ENCODE peak calls at places on chromosome 15, in seven cellular contexts. One of them, this sample, is unnamed.
A peak's percentile ranks its signal among the peaks of the same experiment; 100 is the strongest.

GRCh38 chr15:82597815-82598214 is 49.3 kb downstream of the CPEB1 start:
- DNase-seq in amniotic stem cell: no peak
- DNase-seq in central memory CD4-positive, alpha-beta T cell: no peak
- DNase-seq in ovary: no peak
- DNase-seq in mesendoderm: no peak
- DNase-seq in LNCaP clone FGC: peak; percentile 54
- DNase-seq in cardiac fibroblast: no peak
- DNase-seq in this sample: no peak

GRCh38 chr15:28984421-28985375 is 98.9 kb downstream of the APBA2 start:
- DNase-seq in amniotic stem cell: no peak
- DNase-seq in central memory CD4-positive, alpha-beta T cell: no peak
- DNase-seq in ovary: peak; percentile 35
- DNase-seq in mesendoderm: peak; percentile 65
- DNase-seq in LNCaP clone FGC: no peak
- DNase-seq in cardiac fibroblast: peak; percentile 60
- DNase-seq in this sample: no peak

GRCh38 chr15:73564255-73564654 is 68.9 kb downstream of the NPTN start:
- DNase-seq in amniotic stem cell: no peak
- DNase-seq in central memory CD4-positive, alpha-beta T cell: no peak
- DNase-seq in ovary: no peak
- DNase-seq in mesendoderm: no peak
- DNase-seq in LNCaP clone FGC: no peak
- DNase-seq in cardiac fibroblast: peak; percentile 49
- DNase-seq in this sample: no peak

GRCh38 chr15:38076806-38077205 is 142.4 kb downstream of the TMCO5A start:
- DNase-seq in amniotic stem cell: no peak
- DNase-seq in central memory CD4-positive, alpha-beta T cell: no peak
- DNase-seq in ovary: no peak
- DNase-seq in mesendoderm: peak; percentile 37
- DNase-seq in LNCaP clone FGC: no peak
- DNase-seq in cardiac fibroblast: no peak
- DNase-seq in this sample: peak; percentile 67

GRCh38 chr15:77901921-77902750 is 175.4 kb downstream of the TBC1D2B start:
- DNase-seq in amniotic stem cell: no peak
- DNase-seq in central memory CD4-positive, alpha-beta T cell: no peak
- DNase-seq in ovary: no peak
- DNase-seq in mesendoderm: peak; percentile 33
- DNase-seq in LNCaP clone FGC: no peak
- DNase-seq in cardiac fibroblast: no peak
- DNase-seq in this sample: peak; percentile 37

GRCh38 chr15:86016750-86017149 is 62.9 kb upstream of the AGBL1 start:
- DNase-seq in amniotic stem cell: no peak
- DNase-seq in central memory CD4-positive, alpha-beta T cell: no peak
- DNase-seq in ovary: no peak
- DNase-seq in mesendoderm: peak; percentile 7
- DNase-seq in LNCaP clone FGC: no peak
- DNase-seq in cardiac fibroblast: no peak
- DNase-seq in this sample: no peak

GRCh38 chr15:75067123-75067854 is 43.9 kb downstream of the PPCDC start:
- DNase-seq in amniotic stem cell: no peak
- DNase-seq in central memory CD4-positive, alpha-beta T cell: peak; percentile 45
- DNase-seq in ovary: no peak
- DNase-seq in mesendoderm: no peak
- DNase-seq in LNCaP clone FGC: no peak
- DNase-seq in cardiac fibroblast: peak; percentile 52
- DNase-seq in this sample: no peak

GRCh38 chr15:47514251-47514652 is 203.1 kb upstream of the SEMA6D start:
- DNase-seq in amniotic stem cell: peak; percentile 20
- DNase-seq in central memory CD4-positive, alpha-beta T cell: no peak
- DNase-seq in ovary: no peak
- DNase-seq in mesendoderm: no peak
- DNase-seq in LNCaP clone FGC: no peak
- DNase-seq in cardiac fibroblast: peak; percentile 57
- DNase-seq in this sample: no peak

GRCh38 chr15:72318408-72318942 is 1.5 kb downstream of the CELF6 start:
- DNase-seq in amniotic stem cell: no peak
- DNase-seq in central memory CD4-positive, alpha-beta T cell: no peak
- DNase-seq in ovary: no peak
- DNase-seq in mesendoderm: no peak
- DNase-seq in LNCaP clone FGC: no peak
- DNase-seq in cardiac fibroblast: no peak
- DNase-seq in this sample: no peak

GRCh38 chr15:52093539-52094502 is 18.8 kb downstream of the BCL2L10 start:
- DNase-seq in amniotic stem cell: peak; percentile 64
- DNase-seq in central memory CD4-positive, alpha-beta T cell: no peak
- DNase-seq in ovary: no peak
- DNase-seq in mesendoderm: no peak
- DNase-seq in LNCaP clone FGC: no peak
- DNase-seq in cardiac fibroblast: peak; percentile 94
- DNase-seq in this sample: no peak

GRCh38 chr15:35491173-35491572 is 54.8 kb downstream of the DPH6 start:
- DNase-seq in amniotic stem cell: no peak
- DNase-seq in central memory CD4-positive, alpha-beta T cell: no peak
- DNase-seq in ovary: no peak
- DNase-seq in mesendoderm: no peak
- DNase-seq in LNCaP clone FGC: no peak
- DNase-seq in cardiac fibroblast: no peak
- DNase-seq in this sample: no peak

GRCh38 chr15:42163947-42164550 is 7.6 kb upstream of the PLA2G4F start:
- DNase-seq in amniotic stem cell: no peak
- DNase-seq in central memory CD4-positive, alpha-beta T cell: no peak
- DNase-seq in ovary: no peak
- DNase-seq in mesendoderm: no peak
- DNase-seq in LNCaP clone FGC: no peak
- DNase-seq in cardiac fibroblast: no peak
- DNase-seq in this sample: no peak

GRCh38 chr15:58355352-58355964 is 76.3 kb upstream of the LIPC start:
- DNase-seq in amniotic stem cell: no peak
- DNase-seq in central memory CD4-positive, alpha-beta T cell: no peak
- DNase-seq in ovary: no peak
- DNase-seq in mesendoderm: no peak
- DNase-seq in LNCaP clone FGC: no peak
- DNase-seq in cardiac fibroblast: no peak
- DNase-seq in this sample: no peak

GRCh38 chr15:69783211-69783610 is 314.5 kb downstream of the TLE3 start:
- DNase-seq in amniotic stem cell: no peak
- DNase-seq in central memory CD4-positive, alpha-beta T cell: no peak
- DNase-seq in ovary: no peak
- DNase-seq in mesendoderm: no peak
- DNase-seq in LNCaP clone FGC: no peak
- DNase-seq in cardiac fibroblast: no peak
- DNase-seq in this sample: no peak

GRCh38 chr15:90780916-90781315 is 63.8 kb downstream of the BLM start:
- DNase-seq in amniotic stem cell: no peak
- DNase-seq in central memory CD4-positive, alpha-beta T cell: peak; percentile 1
- DNase-seq in ovary: no peak
- DNase-seq in mesendoderm: no peak
- DNase-seq in LNCaP clone FGC: no peak
- DNase-seq in cardiac fibroblast: no peak
- DNase-seq in this sample: no peak

GRCh38 chr15:99963096-99963825 is 230.0 kb upstream of the LYSMD4 start:
- DNase-seq in amniotic stem cell: no peak
- DNase-seq in central memory CD4-positive, alpha-beta T cell: no peak
- DNase-seq in ovary: no peak
- DNase-seq in mesendoderm: no peak
- DNase-seq in LNCaP clone FGC: no peak
- DNase-seq in cardiac fibroblast: peak; percentile 67
- DNase-seq in this sample: no peak

GRCh38 chr15:101062471-101063171 is 143.5 kb downstream of the LRRK1 start:
- DNase-seq in amniotic stem cell: no peak
- DNase-seq in central memory CD4-positive, alpha-beta T cell: no peak
- DNase-seq in ovary: peak; percentile 12
- DNase-seq in mesendoderm: peak; percentile 47
- DNase-seq in LNCaP clone FGC: no peak
- DNase-seq in cardiac fibroblast: no peak
- DNase-seq in this sample: peak; percentile 54

GRCh38 chr15:67690936-67691335 is 134.4 kb upstream of the SKOR1 start:
- DNase-seq in amniotic stem cell: no peak
- DNase-seq in central memory CD4-positive, alpha-beta T cell: no peak
- DNase-seq in ovary: no peak
- DNase-seq in mesendoderm: no peak
- DNase-seq in LNCaP clone FGC: no peak
- DNase-seq in cardiac fibroblast: peak; percentile 50
- DNase-seq in this sample: no peak

GRCh38 chr15:51842852-51843737 is 13.6 kb downstream of the TMOD3 start:
- DNase-seq in amniotic stem cell: no peak
- DNase-seq in central memory CD4-positive, alpha-beta T cell: no peak
- DNase-seq in ovary: no peak
- DNase-seq in mesendoderm: peak; percentile 70
- DNase-seq in LNCaP clone FGC: no peak
- DNase-seq in cardiac fibroblast: no peak
- DNase-seq in this sample: no peak

GRCh38 chr15:77541421-77542181 is 91.1 kb downstream of the LINGO1 start:
- DNase-seq in amniotic stem cell: no peak
- DNase-seq in central memory CD4-positive, alpha-beta T cell: no peak
- DNase-seq in ovary: no peak
- DNase-seq in mesendoderm: peak; percentile 60
- DNase-seq in LNCaP clone FGC: no peak
- DNase-seq in cardiac fibroblast: peak; percentile 39
- DNase-seq in this sample: peak; percentile 61

GRCh38 chr15:81427176-81427575 is 53.2 kb upstream of the TMC3 start:
- DNase-seq in amniotic stem cell: no peak
- DNase-seq in central memory CD4-positive, alpha-beta T cell: no peak
- DNase-seq in ovary: no peak
- DNase-seq in mesendoderm: no peak
- DNase-seq in LNCaP clone FGC: no peak
- DNase-seq in cardiac fibroblast: no peak
- DNase-seq in this sample: peak; percentile 40

GRCh38 chr15:69013726-69014406 is 629 bp upstream of the NOX5 start:
- DNase-seq in amniotic stem cell: no peak
- DNase-seq in central memory CD4-positive, alpha-beta T cell: no peak
- DNase-seq in ovary: no peak
- DNase-seq in mesendoderm: no peak
- DNase-seq in LNCaP clone FGC: no peak
- DNase-seq in cardiac fibroblast: no peak
- DNase-seq in this sample: no peak

GRCh38 chr15:43204016-43204901 is 16.6 kb downstream of the EPB42 start:
- DNase-seq in amniotic stem cell: peak; percentile 52
- DNase-seq in central memory CD4-positive, alpha-beta T cell: peak; percentile 10
- DNase-seq in ovary: no peak
- DNase-seq in mesendoderm: peak; percentile 76
- DNase-seq in LNCaP clone FGC: no peak
- DNase-seq in cardiac fibroblast: peak; percentile 62
- DNase-seq in this sample: peak; percentile 89

GRCh38 chr15:67101981-67102929 is 36.9 kb downstream of the SMAD3 start:
- DNase-seq in amniotic stem cell: no peak
- DNase-seq in central memory CD4-positive, alpha-beta T cell: peak; percentile 65
- DNase-seq in ovary: no peak
- DNase-seq in mesendoderm: no peak
- DNase-seq in LNCaP clone FGC: no peak
- DNase-seq in cardiac fibroblast: peak; percentile 48
- DNase-seq in this sample: no peak

GRCh38 chr15:99720533-99720932 is 12.7 kb downstream of the LYSMD4 start:
- DNase-seq in amniotic stem cell: no peak
- DNase-seq in central memory CD4-positive, alpha-beta T cell: no peak
- DNase-seq in ovary: no peak
- DNase-seq in mesendoderm: peak; percentile 86
- DNase-seq in LNCaP clone FGC: no peak
- DNase-seq in cardiac fibroblast: no peak
- DNase-seq in this sample: no peak

GRCh38 chr15:52440414-52440813 is 88.3 kb downstream of the MYO5A start:
- DNase-seq in amniotic stem cell: no peak
- DNase-seq in central memory CD4-positive, alpha-beta T cell: no peak
- DNase-seq in ovary: no peak
- DNase-seq in mesendoderm: peak; percentile 45
- DNase-seq in LNCaP clone FGC: no peak
- DNase-seq in cardiac fibroblast: no peak
- DNase-seq in this sample: no peak

GRCh38 chr15:67708500-67708899 is 116.8 kb upstream of the SKOR1 start:
- DNase-seq in amniotic stem cell: no peak
- DNase-seq in central memory CD4-positive, alpha-beta T cell: no peak
- DNase-seq in ovary: no peak
- DNase-seq in mesendoderm: no peak
- DNase-seq in LNCaP clone FGC: no peak
- DNase-seq in cardiac fibroblast: no peak
- DNase-seq in this sample: no peak

GRCh38 chr15:62708470-62708869 is 334.1 kb upstream of the TPM1 start:
- DNase-seq in amniotic stem cell: no peak
- DNase-seq in central memory CD4-positive, alpha-beta T cell: no peak
- DNase-seq in ovary: no peak
- DNase-seq in mesendoderm: no peak
- DNase-seq in LNCaP clone FGC: no peak
- DNase-seq in cardiac fibroblast: no peak
- DNase-seq in this sample: no peak

GRCh38 chr15:69999392-70000085 is 98.2 kb downstream of the TLE3 start:
- DNase-seq in amniotic stem cell: no peak
- DNase-seq in central memory CD4-positive, alpha-beta T cell: no peak
- DNase-seq in ovary: no peak
- DNase-seq in mesendoderm: no peak
- DNase-seq in LNCaP clone FGC: no peak
- DNase-seq in cardiac fibroblast: no peak
- DNase-seq in this sample: no peak

GRCh38 chr15:84731774-84732173 is 15.8 kb upstream of the SEC11A start:
- DNase-seq in amniotic stem cell: no peak
- DNase-seq in central memory CD4-positive, alpha-beta T cell: no peak
- DNase-seq in ovary: no peak
- DNase-seq in mesendoderm: no peak
- DNase-seq in LNCaP clone FGC: no peak
- DNase-seq in cardiac fibroblast: peak; percentile 84
- DNase-seq in this sample: no peak

GRCh38 chr15:79184465-79184892 is 93.9 kb upstream of the RASGRF1 start:
- DNase-seq in amniotic stem cell: peak; percentile 38
- DNase-seq in central memory CD4-positive, alpha-beta T cell: peak; percentile 38
- DNase-seq in ovary: peak; percentile 74
- DNase-seq in mesendoderm: peak; percentile 80
- DNase-seq in LNCaP clone FGC: no peak
- DNase-seq in cardiac fibroblast: peak; percentile 70
- DNase-seq in this sample: peak; percentile 89

GRCh38 chr15:45179221-45179985 is 8.4 kb downstream of the SHF start:
- DNase-seq in amniotic stem cell: no peak
- DNase-seq in central memory CD4-positive, alpha-beta T cell: peak; percentile 41
- DNase-seq in ovary: no peak
- DNase-seq in mesendoderm: peak; percentile 79
- DNase-seq in LNCaP clone FGC: no peak
- DNase-seq in cardiac fibroblast: no peak
- DNase-seq in this sample: peak; percentile 84

GRCh38 chr15:77473328-77473727 is 52.6 kb downstream of the HMG20A start:
- DNase-seq in amniotic stem cell: no peak
- DNase-seq in central memory CD4-positive, alpha-beta T cell: no peak
- DNase-seq in ovary: no peak
- DNase-seq in mesendoderm: no peak
- DNase-seq in LNCaP clone FGC: no peak
- DNase-seq in cardiac fibroblast: no peak
- DNase-seq in this sample: no peak

GRCh38 chr15:80437492-80437891 is 33.3 kb downstream of the ARNT2 start:
- DNase-seq in amniotic stem cell: no peak
- DNase-seq in central memory CD4-positive, alpha-beta T cell: no peak
- DNase-seq in ovary: no peak
- DNase-seq in mesendoderm: peak; percentile 44
- DNase-seq in LNCaP clone FGC: no peak
- DNase-seq in cardiac fibroblast: no peak
- DNase-seq in this sample: no peak

GRCh38 chr15:61921093-61921492 is 139.2 kb downstream of the VPS13C start:
- DNase-seq in amniotic stem cell: no peak
- DNase-seq in central memory CD4-positive, alpha-beta T cell: no peak
- DNase-seq in ovary: no peak
- DNase-seq in mesendoderm: no peak
- DNase-seq in LNCaP clone FGC: no peak
- DNase-seq in cardiac fibroblast: no peak
- DNase-seq in this sample: no peak

GRCh38 chr15:78207110-78207458 is 27.3 kb downstream of the ACSBG1 start:
- DNase-seq in amniotic stem cell: no peak
- DNase-seq in central memory CD4-positive, alpha-beta T cell: no peak
- DNase-seq in ovary: no peak
- DNase-seq in mesendoderm: no peak
- DNase-seq in LNCaP clone FGC: no peak
- DNase-seq in cardiac fibroblast: no peak
- DNase-seq in this sample: no peak

GRCh38 chr15:35142578-35142977 is 57.5 kb upstream of the NANOGP8 start:
- DNase-seq in amniotic stem cell: peak; percentile 0
- DNase-seq in central memory CD4-positive, alpha-beta T cell: no peak
- DNase-seq in ovary: no peak
- DNase-seq in mesendoderm: no peak
- DNase-seq in LNCaP clone FGC: no peak
- DNase-seq in cardiac fibroblast: no peak
- DNase-seq in this sample: no peak

GRCh38 chr15:82139823-82140268 is 94.0 kb upstream of the MEX3B start:
- DNase-seq in amniotic stem cell: peak; percentile 56
- DNase-seq in central memory CD4-positive, alpha-beta T cell: peak; percentile 13
- DNase-seq in ovary: no peak
- DNase-seq in mesendoderm: peak; percentile 62
- DNase-seq in LNCaP clone FGC: no peak
- DNase-seq in cardiac fibroblast: peak; percentile 74
- DNase-seq in this sample: peak; percentile 85